ENCODE peak calls at places on chromosome 20, in five cellular contexts. A, K, L, B and M are unnamed samples.

GRCh38 chr20:48319943-48320584 is 507.7 kb downstream of the PREX1 start:
- DNase-seq in L (no peak), K (no peak), B (no peak), A (peak; percentile 74), M (peak; percentile 54)

GRCh38 chr20:33477386-33478234 is 12.3 kb upstream of the CBFA2T2 start:
- DNase-seq in A (peak; percentile 42), K (no peak), B (no peak), L (no peak), M (peak; percentile 62)

GRCh38 chr20:6121504-6121903 is 1.3 kb downstream of the FERMT1 start:
- DNase-seq in B (no peak), K (no peak), L (no peak), A (no peak), M (no peak)

GRCh38 chr20:60206259-60206658 is 248.0 kb downstream of the CDH26 start:
- DNase-seq in L (peak; percentile 67), B (no peak), A (peak; percentile 88), K (no peak), M (peak; percentile 82)

GRCh38 chr20:32203556-32204484 is 3.7 kb downstream of the PLAGL2 start:
- DNase-seq in B (no peak), A (no peak), L (no peak), K (no peak), M (no peak)

GRCh38 chr20:39986231-39986904 is 702.7 kb downstream of the MAFB start:
- DNase-seq in K (no peak), B (no peak), L (peak; percentile 78), A (peak; percentile 67), M (peak; percentile 71)

GRCh38 chr20:8443464-8444072 is 311.5 kb downstream of the PLCB1 start:
- DNase-seq in B (no peak), K (no peak), L (no peak), A (peak; percentile 48), M (peak; percentile 77)

GRCh38 chr20:11869641-11870040 is 48.1 kb upstream of the BTBD3 start:
- DNase-seq in B (no peak), A (no peak), L (no peak), K (no peak), M (no peak)

GRCh38 chr20:31720486-31721407 is 1.9 kb downstream of the BCL2L1 start:
- DNase-seq in B (peak; percentile 32), L (no peak), A (peak; percentile 37), K (peak; percentile 57), M (peak; percentile 73)

GRCh38 chr20:57435498-57436222 is 44.5 kb downstream of the RBM38 start:
- DNase-seq in L (peak; percentile 51), A (peak; percentile 50), B (no peak), K (peak; percentile 62), M (peak; percentile 72)

GRCh38 chr20:47654370-47654769 is 130.9 kb downstream of the SULF2 start:
- DNase-seq in K (no peak), A (peak; percentile 34), B (no peak), L (no peak), M (peak; percentile 47)

GRCh38 chr20:6277661-6278060 is 154.8 kb upstream of the FERMT1 start:
- DNase-seq in A (peak; percentile 92), L (no peak), K (no peak), B (peak; percentile 25), M (peak; percentile 76)

GRCh38 chr20:44678247-44678646 is 26.7 kb upstream of the ADA start:
- DNase-seq in K (no peak), L (no peak), A (no peak), B (no peak), M (no peak)

GRCh38 chr20:34222208-34222607 is 19.0 kb upstream of the ASIP start:
- DNase-seq in B (no peak), L (no peak), A (no peak), K (no peak), M (no peak)

GRCh38 chr20:46636514-46636913 is 14.7 kb downstream of the SLC13A3 start:
- DNase-seq in L (no peak), K (no peak), B (no peak), A (no peak), M (no peak)
- H3K4me1 ChIP-seq in L (peaks cover 15% of the 10 kb centered on the region), K (no peaks in the 10 kb centered on the region), B (no peaks in the 10 kb centered on the region), A (no peaks in the 10 kb centered on the region), M (peaks cover 6% of the 10 kb centered on the region)

DNA sequence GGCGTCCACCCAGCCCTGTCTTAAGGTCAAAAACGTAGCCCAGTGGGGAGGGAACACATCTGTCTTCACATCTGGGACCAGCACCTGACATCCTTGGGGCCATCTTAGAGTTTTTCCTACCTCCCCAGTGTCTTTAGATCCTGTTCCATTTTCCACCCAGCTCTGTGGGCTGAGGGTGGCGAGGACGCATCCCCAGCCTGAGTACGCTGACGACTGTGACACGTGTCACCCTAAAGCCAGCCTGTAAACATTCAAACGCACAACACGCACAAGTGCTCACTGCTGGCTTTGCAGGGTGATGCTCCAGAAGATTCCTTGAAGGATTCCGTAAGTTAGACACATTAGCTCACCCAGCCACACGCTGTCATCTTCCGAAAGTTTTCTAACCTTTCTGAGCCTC is 215.9 kb downstream of the TAF4 start:
- DNase-seq in B (no peak), L (no peak), K (no peak), A (no peak), M (no peak)
- H3K4me1 ChIP-seq in B (no peaks in the 10 kb centered on the region), L (peaks cover 6% of the 10 kb centered on the region), K (no peaks in the 10 kb centered on the region), A (no peaks in the 10 kb centered on the region), M (no peaks in the 10 kb centered on the region)

GRCh38 chr20:51036226-51036625 is 13.3 kb upstream of the KCNG1 start:
- DNase-seq in K (no peak), B (no peak), L (no peak), A (no peak), M (no peak)

GRCh38 chr20:51037499-51038110 is 14.7 kb upstream of the KCNG1 start:
- DNase-seq in B (no peak), L (no peak), A (no peak), K (no peak), M (no peak)

GRCh38 chr20:51034461-51034860 is 11.6 kb upstream of the KCNG1 start:
- DNase-seq in L (no peak), K (no peak), B (no peak), A (no peak), M (no peak)

GRCh38 chr20:51034988-51035656 is 12.2 kb upstream of the KCNG1 start:
- DNase-seq in L (peak; percentile 52), K (no peak), B (no peak), A (no peak), M (no peak)

GRCh38 chr20:51036827-51037229 is 13.9 kb upstream of the KCNG1 start:
- DNase-seq in B (no peak), L (no peak), K (no peak), A (no peak), M (no peak)
- H3K4me1 ChIP-seq in B (peaks cover 4% of the 10 kb centered on the region), L (peaks cover 9% of the 10 kb centered on the region), K (no peaks in the 10 kb centered on the region), A (peaks cover 3% of the 10 kb centered on the region), M (peaks cover 3% of the 10 kb centered on the region)

GRCh38 chr20:61665746-61666470 is 399.8 kb downstream of the TAF4 start:
- DNase-seq in K (no peak), L (no peak), A (no peak), B (no peak), M (no peak)
- H3K4me1 ChIP-seq in K (no peaks in the 10 kb centered on the region), L (no peaks in the 10 kb centered on the region), A (no peaks in the 10 kb centered on the region), B (no peaks in the 10 kb centered on the region), M (no peaks in the 10 kb centered on the region)